ENCODE peak calls at places on chromosomes 16 and 17, in seven cellular contexts. S is testis, K is NCI-H187 treated with DMSO at 0.1 percent for 48 hours, N is NCI-H510A treated with DMSO at 0.1 percent for 48 hours, F is bronchial epithelial cell, H is ecto neural progenitor cell, D is coronary artery. O is an unnamed sample.

GRCh38 chr16:72203401-72203800 is 31.4 kb upstream of the PMFBP1 start:
- DNase-seq in S (peak; percentile 22), K (no peak), N (no peak), F (peak; percentile 62), H (no peak), D (no peak), O (no peak)

GRCh38 chr17:40557531-40558299 is 7.6 kb downstream of the CCR7 start:
- DNase-seq in S (no peak), K (no peak), N (no peak), F (no peak), H (no peak), D (peak; percentile 69), O (peak; percentile 33)

GRCh38 chr17:9174312-9174711 is 153.0 kb downstream of the NTN1 start:
- DNase-seq in S (no peak), K (no peak), N (no peak), F (no peak), H (no peak), D (no peak), O (no peak)

GRCh38 chr17:61482467-61482866 is 30.2 kb downstream of the TBX4 start:
- DNase-seq in S (no peak), K (no peak), N (no peak), F (no peak), H (no peak), D (peak; percentile 46), O (no peak)

GRCh38 chr16:14449790-14450463 is 180.1 kb downstream of the PARN start:
- DNase-seq in S (no peak), K (no peak), N (no peak), F (no peak), H (no peak), D (no peak), O (no peak)

GRCh38 chr16:85310868-85311585 is 198.8 kb upstream of the CIBAR2 start:
- DNase-seq in S (no peak), K (no peak), N (no peak), F (no peak), H (no peak), D (no peak), O (peak; percentile 61)

GRCh38 chr17:67689534-67690177 is 28.1 kb upstream of the NOL11 start:
- DNase-seq in S (peak; percentile 81), K (peak; percentile 57), N (peak; percentile 82), F (peak; percentile 53), H (no peak), D (no peak), O (peak; percentile 69)

GRCh38 chr16:81394966-81395655 is 49.5 kb upstream of the CMIP start:
- DNase-seq in S (no peak), K (no peak), N (no peak), F (no peak), H (no peak), D (no peak), O (no peak)

GRCh38 chr16:85334718-85335583 is 222.7 kb upstream of the CIBAR2 start:
- DNase-seq in S (no peak), K (no peak), N (peak; percentile 56), F (peak; percentile 15), H (peak; percentile 75), D (no peak), O (no peak)

GRCh38 chr16:610513-611381 is 20.0 kb upstream of the WFIKKN1 start:
- DNase-seq in S (peak; percentile 50), K (no peak), N (no peak), F (peak; percentile 78), H (peak; percentile 71), D (no peak), O (peak; percentile 57)

GRCh38 chr16:60142991-60143705 is 1409.0 kb upstream of the GOT2 start:
- DNase-seq in S (no peak), K (no peak), N (no peak), F (no peak), H (no peak), D (no peak), O (no peak)

GRCh38 chr17:17959520-17960361 is 12.5 kb downstream of the TOM1L2 start:
- DNase-seq in S (no peak), K (no peak), N (no peak), F (no peak), H (no peak), D (no peak), O (no peak)

GRCh38 chr17:1095093-1095852 is 84.5 kb downstream of the ABR start:
- DNase-seq in S (no peak), K (no peak), N (no peak), F (peak; percentile 39), H (no peak), D (no peak), O (no peak)

GRCh38 chr16:81600275-81600674 is 155.7 kb downstream of the CMIP start:
- DNase-seq in S (no peak), K (no peak), N (no peak), F (peak; percentile 75), H (no peak), D (no peak), O (no peak)

GRCh38 chr16:3868967-3869366 is 11.5 kb downstream of the CREBBP start:
- DNase-seq in S (no peak), K (no peak), N (no peak), F (no peak), H (no peak), D (no peak), O (no peak)

GRCh38 chr17:50934672-50935200 is 68.6 kb upstream of the TOB1 start:
- DNase-seq in S (no peak), K (peak; percentile 62), N (peak; percentile 30), F (no peak), H (no peak), D (no peak), O (no peak)

GRCh38 chr17:77322534-77323412 is 182.0 kb downstream of the SEC14L1 start:
- DNase-seq in S (peak; percentile 71), K (no peak), N (no peak), F (peak; percentile 90), H (peak; percentile 75), D (peak; percentile 99), O (no peak)

GRCh38 chr17:53780320-53780719 is 42.4 kb upstream of the KIF2B start:
- DNase-seq in S (no peak), K (no peak), N (no peak), F (no peak), H (no peak), D (no peak), O (no peak)

GRCh38 chr17:3990391-3991127 is 26.3 kb upstream of the ATP2A3 start:
- DNase-seq in S (no peak), K (no peak), N (no peak), F (no peak), H (no peak), D (peak; percentile 24), O (no peak)

GRCh38 chr17:50355701-50356341 is 9.9 kb downstream of the XYLT2 start:
- DNase-seq in S (no peak), K (no peak), N (no peak), F (no peak), H (no peak), D (no peak), O (no peak)